ENCODE peak calls at places on chromosomes 12 and 14, in six cellular contexts. G, T, Z, O, L and M are unnamed samples.

GRCh38 chr12:92028039-92028709 is 117.5 kb downstream of the BTG1 start:
- DNase-seq in G (no peak), T (no peak), Z (no peak), O (peak; percentile 74), L (no peak), M (peak; percentile 22)

GRCh38 chr14:98792171-98792570 is 479.8 kb downstream of the BCL11B start:
- DNase-seq in G (no peak), T (no peak), Z (no peak), O (no peak), L (no peak), M (no peak)

GRCh38 chr14:70018713-70019201 is 139.5 kb downstream of the SMOC1 start:
- DNase-seq in G (no peak), T (no peak), Z (no peak), O (peak; percentile 16), L (no peak), M (peak; percentile 44)

GRCh38 chr12:93109794-93110203 is 180.7 kb upstream of the EEA1 start:
- DNase-seq in G (no peak), T (no peak), Z (no peak), O (no peak), L (no peak), M (peak; percentile 32)

GRCh38 chr14:81767266-81767987 is 233.8 kb upstream of the SEL1L start:
- DNase-seq in G (no peak), T (peak; percentile 39), Z (peak; percentile 8), O (no peak), L (no peak), M (no peak)

GRCh38 chr12:109445224-109445623 is 31.9 kb downstream of the KCTD10 start:
- DNase-seq in G (no peak), T (no peak), Z (no peak), O (peak; percentile 71), L (no peak), M (peak; percentile 85)

GRCh38 chr12:121849211-121849610 is 9.4 kb downstream of the HPD start:
- DNase-seq in G (no peak), T (no peak), Z (no peak), O (no peak), L (no peak), M (no peak)

GRCh38 chr12:48995061-48995879 is 3.9 kb downstream of the DDN start:
- DNase-seq in G (peak; percentile 95), T (peak; percentile 94), Z (peak; percentile 74), O (peak; percentile 68), L (peak; percentile 67), M (peak; percentile 94)

GRCh38 chr12:52132754-52133161 is 53.3 kb downstream of the SMIM41 start:
- DNase-seq in G (no peak), T (no peak), Z (no peak), O (no peak), L (no peak), M (peak; percentile 73)

DNA sequence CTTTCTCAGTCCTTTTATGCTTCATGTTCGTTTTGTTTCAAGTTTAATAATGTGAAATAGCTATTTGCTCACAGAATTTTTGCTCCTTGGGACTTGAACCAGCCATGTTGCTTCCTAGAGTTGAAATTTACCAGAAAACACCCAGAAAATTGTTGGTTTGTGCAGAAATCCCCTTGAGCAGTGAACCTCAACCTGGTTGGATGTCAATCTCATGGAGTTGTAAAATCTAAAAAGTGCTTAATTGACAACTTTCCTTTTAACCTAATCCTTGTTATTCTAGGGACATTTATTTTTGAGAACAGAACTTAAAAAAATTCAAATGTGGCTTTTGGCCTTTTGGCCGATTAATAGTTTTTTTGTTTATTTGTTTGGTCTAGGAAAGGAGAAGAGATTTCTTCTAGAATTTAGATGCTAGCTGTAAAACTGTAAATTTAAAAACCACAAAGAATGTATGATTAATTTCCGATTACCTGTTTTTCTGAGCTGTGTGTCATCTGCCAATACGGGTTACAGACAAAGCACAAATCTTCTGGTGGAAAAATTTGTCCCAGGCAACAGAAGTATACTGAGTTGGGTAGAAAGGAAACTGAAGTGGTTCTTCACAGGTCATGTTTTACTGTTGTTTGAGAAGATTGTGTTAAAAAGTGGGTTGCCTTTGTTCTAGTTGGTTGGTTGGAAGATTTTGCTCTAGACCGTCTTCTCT is 154.4 kb downstream of the FUT8 start:
- DNase-seq in G (no peak), T (no peak), Z (no peak), O (peak; percentile 11), L (no peak), M (no peak)
- H3K9ac ChIP-seq in G (no peak overlapping the region), T (no peak overlapping the region), Z (no peak overlapping the region), O (no peak overlapping the region), L (no peak overlapping the region), M (no peak overlapping the region)

GRCh38 chr12:14564336-14564959 is 3.2 kb downstream of the PLBD1 start:
- DNase-seq in G (no peak), T (no peak), Z (no peak), O (no peak), L (no peak), M (no peak)

GRCh38 chr12:14571779-14572178 is 4.1 kb upstream of the PLBD1 start:
- DNase-seq in G (no peak), T (no peak), Z (no peak), O (no peak), L (no peak), M (no peak)

GRCh38 chr12:14570231-14570630 is 2.5 kb upstream of the PLBD1 start:
- DNase-seq in G (no peak), T (no peak), Z (no peak), O (no peak), L (no peak), M (no peak)

GRCh38 chr12:14563051-14563450 is 4.6 kb downstream of the PLBD1 start:
- DNase-seq in G (no peak), T (no peak), Z (no peak), O (no peak), L (no peak), M (no peak)

DNA sequence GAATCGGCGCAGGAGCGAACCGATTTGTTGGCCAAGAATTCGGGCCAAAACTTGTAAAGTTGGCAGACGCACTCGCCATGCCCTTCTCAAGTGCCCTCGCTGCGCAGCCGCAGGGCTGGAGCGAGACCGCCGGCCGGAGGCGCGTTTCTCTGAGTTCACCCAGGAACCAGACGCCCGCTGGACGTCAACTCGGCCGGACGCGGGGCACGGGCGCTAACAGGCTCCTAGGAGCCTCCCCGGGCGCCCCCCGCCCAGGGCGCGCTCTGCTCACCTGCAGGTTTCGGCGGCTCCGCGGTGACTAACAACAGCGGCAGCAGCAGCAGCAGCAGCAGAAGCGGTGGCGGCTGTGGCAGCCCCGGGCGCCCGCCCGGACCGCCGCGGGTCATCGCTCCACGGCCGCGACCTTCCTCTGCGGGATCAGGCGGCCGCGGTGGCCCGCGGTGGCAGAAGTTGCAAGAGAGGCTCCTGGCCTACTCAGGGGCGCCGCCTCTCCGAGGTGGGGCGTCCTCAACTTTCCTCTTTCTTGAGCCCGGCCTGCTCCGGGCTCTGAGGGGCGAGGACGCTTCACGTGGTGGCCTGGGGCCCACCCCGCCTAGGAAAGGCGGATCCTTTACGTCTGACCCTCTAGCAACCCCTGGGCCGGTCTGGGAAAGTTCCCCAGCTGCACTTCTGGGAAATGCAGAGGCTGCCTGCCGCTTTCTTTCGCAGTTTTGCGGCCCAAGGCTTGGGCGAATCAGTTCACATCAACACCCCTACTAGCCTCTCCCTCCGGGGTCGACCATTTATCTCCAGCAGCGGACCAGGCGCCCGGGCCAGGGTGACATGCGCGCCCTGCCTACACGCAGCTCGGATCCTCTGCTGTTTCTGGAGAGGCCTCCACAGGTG is at the start of gene PLBD1:
- DNase-seq in G (peak; percentile 85), T (peak; percentile 73), Z (peak; percentile 39), O (peak; percentile 41), L (no peak), M (peak; percentile 30)
- H3K9ac ChIP-seq in G (no peak within 1 kb of the TSS), T (no peak within 1 kb of the TSS), Z (peak within 1 kb of the TSS; percentile 33), O (no peak within 1 kb of the TSS), L (no peak within 1 kb of the TSS), M (peak within 1 kb of the TSS; percentile 65)

DNA sequence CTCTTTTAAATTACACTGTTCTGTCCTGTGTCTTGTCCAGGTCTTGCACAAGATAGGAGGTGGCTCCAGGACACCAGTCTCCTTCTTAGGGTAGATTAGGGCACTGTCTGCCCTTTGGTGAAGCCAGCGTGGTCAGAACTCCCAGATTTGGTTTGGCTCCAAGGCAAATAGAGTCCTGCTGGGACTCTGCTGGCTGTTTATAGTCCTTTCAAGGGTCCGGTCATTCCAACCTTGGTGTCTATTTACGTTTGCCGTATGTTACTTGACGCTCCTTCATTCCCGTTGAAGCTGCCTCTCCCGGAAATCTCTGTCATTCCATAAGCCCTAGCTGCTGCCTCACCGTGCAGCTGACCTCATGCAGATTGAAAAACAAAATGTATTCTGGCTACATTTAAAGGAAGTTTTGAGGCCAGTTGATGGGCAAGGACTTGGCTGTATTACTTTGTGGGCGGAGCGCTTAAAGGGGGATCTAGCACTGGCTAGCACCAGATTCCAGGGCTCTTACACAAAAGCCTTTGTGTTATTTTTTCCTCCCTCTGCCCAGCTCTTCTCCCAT is 180.6 kb downstream of the AKAP6 start:
- DNase-seq in G (no peak), T (peak; percentile 9), Z (no peak), O (peak; percentile 99), L (peak; percentile 50), M (peak; percentile 96)
- H3K9ac ChIP-seq in G (no peak overlapping the region), T (no peak overlapping the region), Z (no peak overlapping the region), O (peak overlapping the region; percentile 26), L (no peak overlapping the region), M (peak overlapping the region; percentile 27)

GRCh38 chr12:95336387-95337067 is 118.9 kb downstream of the VEZT start:
- DNase-seq in G (peak; percentile 91), T (peak; percentile 86), Z (peak; percentile 77), O (peak; percentile 81), L (peak; percentile 86), M (peak; percentile 92)

GRCh38 chr12:95339086-95339788 is 121.6 kb downstream of the VEZT start:
- DNase-seq in G (no peak), T (no peak), Z (no peak), O (no peak), L (no peak), M (no peak)

GRCh38 chr12:95337176-95337575 is 119.6 kb downstream of the VEZT start:
- DNase-seq in G (no peak), T (no peak), Z (no peak), O (peak; percentile 26), L (no peak), M (peak; percentile 85)

DNA sequence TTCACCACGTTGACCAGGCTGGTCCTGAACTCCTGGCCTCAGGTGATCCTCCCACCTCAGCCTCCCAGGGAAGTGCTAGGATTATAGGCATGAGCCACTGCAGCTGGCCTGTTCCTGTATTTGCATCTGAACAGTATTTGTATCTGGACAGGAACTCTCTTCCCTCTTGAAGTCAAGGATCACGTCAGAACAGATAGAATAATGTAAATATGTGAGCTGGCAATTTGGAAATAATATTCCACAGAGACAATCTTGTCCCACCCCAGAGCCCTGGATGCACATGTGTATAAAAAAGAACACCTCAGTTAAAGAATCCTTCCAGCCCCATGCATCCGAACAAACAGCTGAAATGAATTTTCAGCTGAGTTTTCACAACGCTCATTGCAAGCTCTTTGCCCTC is 118.3 kb downstream of the VEZT start:
- DNase-seq in G (no peak), T (no peak), Z (no peak), O (no peak), L (peak; percentile 21), M (no peak)
- H3K9ac ChIP-seq in G (no peak overlapping the region), T (no peak overlapping the region), Z (no peak overlapping the region), O (no peak overlapping the region), L (no peak overlapping the region), M (peak overlapping the region; percentile 70)

DNA sequence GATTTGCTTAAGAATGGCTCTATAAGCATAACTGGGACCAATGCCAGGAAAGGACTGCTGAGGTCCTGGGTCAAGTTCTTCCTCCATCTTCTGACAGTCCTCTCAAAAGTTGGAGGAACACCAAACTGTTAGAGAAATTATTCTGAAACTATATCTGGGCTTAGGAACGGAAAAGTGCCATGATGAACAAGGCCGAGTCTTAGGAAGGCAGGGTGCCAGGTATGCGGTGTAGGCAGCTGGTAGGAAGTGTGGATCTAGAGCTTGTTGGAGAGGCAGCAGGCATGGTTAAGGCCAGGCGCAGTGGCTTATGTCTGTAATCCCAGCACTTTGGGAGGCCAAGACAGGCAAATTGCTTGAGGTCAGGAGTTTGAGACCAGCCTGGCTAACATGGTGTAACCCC is 7.7 kb downstream of the GNPTAB start:
- DNase-seq in G (no peak), T (no peak), Z (no peak), O (no peak), L (no peak), M (no peak)
- H3K9ac ChIP-seq in G (no peak overlapping the region), T (no peak overlapping the region), Z (no peak overlapping the region), O (no peak overlapping the region), L (no peak overlapping the region), M (no peak overlapping the region)